ENCODE peak calls at places on chromosomes 4 and X, in seven cellular contexts. J is testis; G is thyroid gland; C is colonic mucosa; S is tibial nerve; A is spleen; F is CD8-positive, alpha-beta T cell. H is an unnamed sample. For H3K4me1, the result is how much of the 10 kb centered on the place peaks cover.

GRCh38 chr4:139455187-139455586 is 1.3 kb downstream of the RAB33B start:
- DNase-seq in J (no peak), G (no peak), C (peak), S (no peak), A (no peak), F (no peak), H (no peak)

GRCh38 chr4:126705271-126705670 is 927.5 kb upstream of the INTU start:
- DNase-seq in J (no peak), G (no peak), C (no peak), S (no peak), A (no peak), F (no peak), H (no peak)

GRCh38 chr4:8152090-8152864 is 6.3 kb downstream of the ABLIM2 start:
- DNase-seq in J (no peak), G (no peak), C (no peak), S (no peak), A (no peak), F (no peak), H (no peak)

GRCh38 chr4:82687531-82687930 is 111.1 kb downstream of the SCD5 start:
- DNase-seq in J (no peak), G (no peak), C (no peak), S (no peak), A (no peak), F (no peak), H (no peak)

GRCh38 chrX:108165349-108166111 is 74.0 kb downstream of the ATG4A start:
- DNase-seq in J (peak), G (peak), C (no peak), S (no peak), A (no peak), F (no peak), H (no peak)

GRCh38 chr4:57103051-57103450 is 7.1 kb downstream of the IGFBP7 start:
- DNase-seq in J (no peak), G (no peak), C (no peak), S (no peak), A (no peak), F (no peak), H (no peak)

GRCh38 chr4:182643801-182644311 is 273.3 kb downstream of the DCTD start:
- DNase-seq in J (no peak), G (no peak), C (no peak), S (no peak), A (no peak), F (no peak), H (no peak)

GRCh38 chr4:128357286-128357685 is 69.7 kb upstream of the PGRMC2 start:
- DNase-seq in J (no peak), G (no peak), C (no peak), S (no peak), A (no peak), F (no peak), H (no peak)

GRCh38 chr4:16764622-16765021 is 133.8 kb downstream of the LDB2 start:
- DNase-seq in J (no peak), G (no peak), C (no peak), S (no peak), A (no peak), F (no peak), H (no peak)

GRCh38 chr4:173529505-173530325 is at the start of gene HAND2:
- DNase-seq in J (peak), G (no peak), C (peak), S (no peak), A (no peak), F (no peak), H (no peak)

GRCh38 chrX:129825746-129826505 is 17.8 kb downstream of the ZDHHC9 start:
- DNase-seq in J (no peak), G (no peak), C (peak), S (no peak), A (no peak), F (no peak), H (no peak)
- H3K27ac ChIP-seq in J (no peak), G (no peak), C (no peak), S (no peak), A (no peak), F (no peak), H (no peak)

DNA sequence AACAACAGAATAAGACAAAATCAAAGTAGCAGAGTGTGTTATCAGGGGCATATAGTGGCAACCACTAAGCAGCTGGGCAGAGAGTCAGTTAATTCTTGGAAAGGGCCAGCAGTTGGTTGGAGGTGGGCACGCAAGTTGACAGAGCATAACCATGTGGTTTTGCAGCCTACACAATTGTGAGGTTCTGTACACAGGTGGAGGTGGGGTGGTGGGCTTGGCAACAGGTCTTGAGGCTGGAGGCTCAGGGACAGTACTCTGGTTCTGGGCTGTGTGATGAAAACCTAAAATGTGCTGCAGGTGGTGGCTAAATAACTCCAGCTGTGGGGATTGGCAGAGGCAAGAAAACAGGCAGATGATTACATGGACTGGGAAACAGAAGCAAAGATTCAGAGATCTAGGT is 1112.7 kb downstream of the PDHA2 start:
- DNase-seq in J (no peak), G (no peak), C (no peak), S (no peak), A (no peak), F (no peak), H (no peak)
- H3K4me1 ChIP-seq in J (under half), G (under half), C (under half), S (under half), A (under half), F (under half), H (under half)

DNA sequence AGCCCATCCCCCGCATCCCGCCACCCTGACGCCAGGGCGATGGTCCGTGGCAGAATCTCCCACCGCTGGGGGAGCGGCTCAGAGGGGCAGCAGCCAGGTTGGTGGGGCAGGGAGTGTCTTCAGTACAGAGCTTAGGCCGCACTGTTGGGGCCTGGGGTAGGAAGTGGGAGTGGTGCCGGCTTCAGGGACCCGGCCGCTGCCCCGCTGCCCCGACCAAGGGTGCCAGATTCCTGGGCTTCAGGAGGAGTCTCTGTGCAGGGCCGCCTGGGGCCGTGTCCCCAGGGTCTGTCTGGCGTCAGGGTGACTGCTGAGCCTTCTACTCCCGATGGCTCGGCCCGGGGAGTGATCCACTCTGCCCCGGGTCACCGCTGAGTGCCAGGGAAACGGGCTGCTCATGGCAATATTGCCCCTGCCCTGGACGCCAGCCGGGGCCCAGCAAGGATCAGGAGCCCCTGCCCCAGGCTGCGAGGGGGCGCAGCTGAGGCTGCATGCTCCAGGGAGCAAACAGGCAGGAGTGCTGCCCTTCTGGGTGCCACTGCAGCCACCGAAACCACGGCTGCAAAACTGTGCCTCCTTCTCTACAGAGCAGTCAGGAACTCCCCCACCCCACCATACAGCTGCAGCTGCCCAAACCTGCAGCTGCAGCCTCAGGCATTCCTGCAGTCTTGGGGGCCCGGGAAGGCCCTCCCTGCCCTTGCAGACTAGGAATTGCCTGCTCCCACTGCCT is 1206.1 kb downstream of the ARAP2 start:
- DNase-seq in J (no peak), G (no peak), C (no peak), S (no peak), A (no peak), F (no peak), H (no peak)
- TF ChIP-seq CTCF in J (no peak), G (no peak), C (no peak), S (no peak), A (no peak), F (no peak), H (no peak)

GRCh38 chr4:109665783-109666455 is 37.3 kb downstream of the CASP6 start:
- DNase-seq in J (no peak), G (no peak), C (no peak), S (no peak), A (no peak), F (no peak), H (no peak)

GRCh38 chr4:109658871-109659410 is 44.3 kb downstream of the CASP6 start:
- DNase-seq in J (no peak), G (no peak), C (no peak), S (no peak), A (no peak), F (no peak), H (no peak)

GRCh38 chr4:109657854-109658253 is 45.4 kb downstream of the CASP6 start:
- DNase-seq in J (no peak), G (no peak), C (no peak), S (no peak), A (no peak), F (no peak), H (no peak)

GRCh38 chr4:109662786-109663185 is 40.5 kb downstream of the CASP6 start:
- DNase-seq in J (no peak), G (no peak), C (no peak), S (no peak), A (no peak), F (no peak), H (no peak)
- H3K27ac ChIP-seq in J (no peak), G (no peak), C (no peak), S (no peak), A (no peak), F (no peak), H (no peak)

GRCh38 chr4:23861897-23862296 is 27.9 kb downstream of the PPARGC1A start:
- DNase-seq in J (no peak), G (no peak), C (no peak), S (no peak), A (no peak), F (no peak), H (no peak)
- H3K4me1 ChIP-seq in J (under half), G (under half), C (under half), S (under half), A (under half), F (under half), H (under half)

GRCh38 chrX:86197815-86198214 is 49.6 kb downstream of the DACH2 start:
- DNase-seq in J (no peak), G (no peak), C (no peak), S (no peak), A (no peak), F (no peak), H (no peak)
- TF ChIP-seq CTCF in J (no peak), G (no peak), C (no peak), S (no peak), A (no peak), F (no peak), H (no peak)

GRCh38 chr4:176872461-176872860 is 79.7 kb upstream of the VEGFC start:
- DNase-seq in J (no peak), G (no peak), C (no peak), S (no peak), A (no peak), F (no peak), H (no peak)

GRCh38 chr4:176875026-176875425 is 82.3 kb upstream of the VEGFC start:
- DNase-seq in J (no peak), G (no peak), C (no peak), S (no peak), A (no peak), F (no peak), H (no peak)

GRCh38 chr4:176879370-176880116 is 86.8 kb upstream of the VEGFC start:
- DNase-seq in J (no peak), G (no peak), C (no peak), S (no peak), A (no peak), F (no peak), H (no peak)

GRCh38 chr4:176875441-176875930 is 82.8 kb upstream of the VEGFC start:
- DNase-seq in J (no peak), G (no peak), C (no peak), S (no peak), A (no peak), F (no peak), H (no peak)
- H3K27ac ChIP-seq in J (no peak), G (no peak), C (no peak), S (no peak), A (no peak), F (no peak), H (no peak)

GRCh38 chr4:143358923-143359694 is 22.4 kb downstream of the GAB1 start:
- DNase-seq in J (no peak), G (no peak), C (peak), S (no peak), A (peak), F (no peak), H (no peak)

GRCh38 chr4:143360838-143361237 is 24.2 kb downstream of the GAB1 start:
- DNase-seq in J (no peak), G (no peak), C (no peak), S (no peak), A (no peak), F (no peak), H (no peak)

GRCh38 chr4:143357161-143357845 is 20.6 kb downstream of the GAB1 start:
- DNase-seq in J (no peak), G (no peak), C (no peak), S (no peak), A (no peak), F (no peak), H (no peak)

GRCh38 chr4:143358419-143358818 is 21.7 kb downstream of the GAB1 start:
- DNase-seq in J (no peak), G (no peak), C (no peak), S (no peak), A (no peak), F (no peak), H (no peak)

GRCh38 chr4:143359794-143360193 is 23.1 kb downstream of the GAB1 start:
- DNase-seq in J (no peak), G (no peak), C (no peak), S (no peak), A (no peak), F (no peak), H (no peak)
- H3K4me1 ChIP-seq in J (under half), G (under half), C (under half), S (half or more), A (half or more), F (under half), H (half or more)

GRCh38 chr4:28462766-28463165 is 1602.1 kb downstream of the STIM2 start:
- DNase-seq in J (no peak), G (no peak), C (no peak), S (no peak), A (no peak), F (no peak), H (no peak)
- TF ChIP-seq CTCF in J (no peak), G (no peak), C (no peak), S (no peak), A (no peak), F (no peak), H (no peak)

H was measured in upper lobe of right lung.